ENCODE peak calls at places on chromosomes 7 and 10, in eight cellular contexts. One of them, this sample, is unnamed.

GRCh38 chr7:140439359-140439758 is 35.5 kb downstream of the RAB19 start:
- DNase-seq in dorsolateral prefrontal cortex: no peak
- DNase-seq in anterior cingulate cortex: no peak
- DNase-seq in HT1080: no peak
- DNase-seq in ELF-1: no peak
- DNase-seq in NCI-H1092: no peak
- DNase-seq in stimulated activated CD8-positive, alpha-beta memory T cell treated with anti-CD3 and anti-CD28 coated beads, Interleukin-4, amount 100 ng/mL, for 24 hours: no peak
- DNase-seq in CD8-positive, alpha-beta T cell: no peak
- DNase-seq in this sample: no peak

GRCh38 chr10:112283100-112283499 is at the start of gene TECTB:
- DNase-seq in ELF-1: no peak
- DNase-seq in CD8-positive, alpha-beta T cell: no peak
- DNase-seq in anterior cingulate cortex: no peak
- DNase-seq in stimulated activated CD8-positive, alpha-beta memory T cell treated with anti-CD3 and anti-CD28 coated beads, Interleukin-4, amount 100 ng/mL, for 24 hours: no peak
- DNase-seq in NCI-H1092: no peak
- DNase-seq in dorsolateral prefrontal cortex: no peak
- DNase-seq in HT1080: no peak
- DNase-seq in this sample: no peak

GRCh38 chr7:20519641-20520040 is 95.8 kb upstream of the ABCB5 start:
- DNase-seq in dorsolateral prefrontal cortex: no peak
- DNase-seq in NCI-H1092: no peak
- DNase-seq in HT1080: no peak
- DNase-seq in CD8-positive, alpha-beta T cell: no peak
- DNase-seq in ELF-1: no peak
- DNase-seq in anterior cingulate cortex: no peak
- DNase-seq in stimulated activated CD8-positive, alpha-beta memory T cell treated with anti-CD3 and anti-CD28 coated beads, Interleukin-4, amount 100 ng/mL, for 24 hours: no peak
- DNase-seq in this sample: no peak

GRCh38 chr7:72190919-72191318 is 221.2 kb downstream of the CALN1 start:
- DNase-seq in ELF-1: no peak
- DNase-seq in anterior cingulate cortex: no peak
- DNase-seq in stimulated activated CD8-positive, alpha-beta memory T cell treated with anti-CD3 and anti-CD28 coated beads, Interleukin-4, amount 100 ng/mL, for 24 hours: no peak
- DNase-seq in CD8-positive, alpha-beta T cell: no peak
- DNase-seq in NCI-H1092: no peak
- DNase-seq in dorsolateral prefrontal cortex: no peak
- DNase-seq in HT1080: no peak
- DNase-seq in this sample: no peak

GRCh38 chr10:124551755-124552154 is 90.1 kb downstream of the LHPP start:
- DNase-seq in stimulated activated CD8-positive, alpha-beta memory T cell treated with anti-CD3 and anti-CD28 coated beads, Interleukin-4, amount 100 ng/mL, for 24 hours: no peak
- DNase-seq in HT1080: no peak
- DNase-seq in anterior cingulate cortex: no peak
- DNase-seq in ELF-1: no peak
- DNase-seq in dorsolateral prefrontal cortex: no peak
- DNase-seq in CD8-positive, alpha-beta T cell: no peak
- DNase-seq in NCI-H1092: no peak
- DNase-seq in this sample: no peak

GRCh38 chr10:60425392-60426110 is 35.9 kb upstream of the ANK3 start:
- DNase-seq in NCI-H1092: no peak
- DNase-seq in stimulated activated CD8-positive, alpha-beta memory T cell treated with anti-CD3 and anti-CD28 coated beads, Interleukin-4, amount 100 ng/mL, for 24 hours: no peak
- DNase-seq in ELF-1: no peak
- DNase-seq in dorsolateral prefrontal cortex: no peak
- DNase-seq in CD8-positive, alpha-beta T cell: no peak
- DNase-seq in anterior cingulate cortex: no peak
- DNase-seq in HT1080: peak; percentile 68
- DNase-seq in this sample: no peak

GRCh38 chr10:97012470-97012869 is 173.3 kb downstream of the SLIT1 start:
- DNase-seq in stimulated activated CD8-positive, alpha-beta memory T cell treated with anti-CD3 and anti-CD28 coated beads, Interleukin-4, amount 100 ng/mL, for 24 hours: no peak
- DNase-seq in HT1080: no peak
- DNase-seq in CD8-positive, alpha-beta T cell: no peak
- DNase-seq in anterior cingulate cortex: no peak
- DNase-seq in NCI-H1092: no peak
- DNase-seq in dorsolateral prefrontal cortex: no peak
- DNase-seq in ELF-1: no peak
- DNase-seq in this sample: no peak

GRCh38 chr10:127148066-127148932 is 48.1 kb downstream of the INSYN2A start:
- DNase-seq in dorsolateral prefrontal cortex: no peak
- DNase-seq in stimulated activated CD8-positive, alpha-beta memory T cell treated with anti-CD3 and anti-CD28 coated beads, Interleukin-4, amount 100 ng/mL, for 24 hours: no peak
- DNase-seq in ELF-1: no peak
- DNase-seq in HT1080: peak; percentile 93
- DNase-seq in NCI-H1092: no peak
- DNase-seq in CD8-positive, alpha-beta T cell: no peak
- DNase-seq in anterior cingulate cortex: no peak
- DNase-seq in this sample: no peak

GRCh38 chr10:95505084-95505610 is 56.0 kb downstream of the SORBS1 start:
- DNase-seq in CD8-positive, alpha-beta T cell: no peak
- DNase-seq in NCI-H1092: no peak
- DNase-seq in ELF-1: no peak
- DNase-seq in stimulated activated CD8-positive, alpha-beta memory T cell treated with anti-CD3 and anti-CD28 coated beads, Interleukin-4, amount 100 ng/mL, for 24 hours: no peak
- DNase-seq in HT1080: no peak
- DNase-seq in dorsolateral prefrontal cortex: no peak
- DNase-seq in anterior cingulate cortex: no peak
- DNase-seq in this sample: no peak

This sample was measured in COR-L47.